ENCODE peak calls at places on chromosomes 5 and 9, in eight cellular contexts. P, H, Y, X, R, O, V and F are unnamed samples.
A peak's percentile ranks its signal among the peaks of the same experiment; 100 is the strongest.

GRCh38 chr5:157820593-157821252 is 38.2 kb downstream of the CLINT1 start:
- DNase-seq in P (peak; percentile 28), O (no peak), H (no peak), R (peak; percentile 55), X (no peak), Y (peak; percentile 12), V (peak; percentile 83), F (peak; percentile 25)

GRCh38 chr5:88675758-88676636 is 207.0 kb downstream of the MEF2C start:
- DNase-seq in H (no peak), R (no peak), X (no peak), V (peak; percentile 95), P (no peak), Y (no peak), O (no peak), F (peak; percentile 84)

GRCh38 chr5:133251296-133252132 is 199.7 kb downstream of the HSPA4 start:
- DNase-seq in V (no peak), Y (no peak), O (no peak), R (no peak), P (no peak), H (no peak), X (no peak), F (peak; percentile 18)

GRCh38 chr5:34698109-34698419 is 41.9 kb downstream of the RAI14 start:
- DNase-seq in Y (no peak), P (no peak), R (no peak), O (no peak), H (no peak), X (no peak), V (no peak), F (no peak)

GRCh38 chr9:81596671-81597426 is 92.5 kb downstream of the TLE1 start:
- DNase-seq in X (no peak), V (no peak), Y (no peak), H (no peak), P (no peak), R (no peak), O (no peak), F (peak; percentile 38)

GRCh38 chr9:117624106-117624505 is 80.1 kb upstream of the TLR4 start:
- DNase-seq in O (no peak), X (no peak), V (no peak), P (no peak), H (no peak), R (no peak), Y (no peak), F (no peak)

GRCh38 chr9:136404801-136405136 is 4.8 kb upstream of the SNAPC4 start:
- DNase-seq in P (no peak), X (no peak), R (no peak), O (no peak), Y (no peak), V (no peak), H (no peak), F (no peak)

GRCh38 chr5:137393196-137393993 is 105.7 kb downstream of the SPOCK1 start:
- DNase-seq in X (no peak), R (no peak), O (no peak), Y (no peak), P (no peak), H (no peak), V (no peak), F (no peak)

GRCh38 chr9:91682806-91683205 is 259.2 kb upstream of the NFIL3 start:
- DNase-seq in Y (no peak), R (no peak), H (no peak), V (no peak), P (no peak), X (no peak), O (no peak), F (no peak)

GRCh38 chr5:90233496-90233895 is 176.1 kb downstream of the CETN3 start:
- DNase-seq in Y (no peak), R (no peak), P (no peak), V (no peak), X (no peak), O (no peak), H (no peak), F (no peak)

GRCh38 chr5:81787843-81788242 is 36.9 kb upstream of the SSBP2 start:
- DNase-seq in P (peak; percentile 85), Y (peak; percentile 19), R (no peak), O (no peak), V (peak; percentile 80), X (peak; percentile 91), H (peak; percentile 17), F (peak; percentile 1)

GRCh38 chr9:82538634-82539033 is 524.3 kb downstream of the RASEF start:
- DNase-seq in V (no peak), R (no peak), X (no peak), Y (no peak), P (no peak), O (no peak), H (peak; percentile 16), F (peak; percentile 42)

GRCh38 chr9:33418090-33418489 is 15.7 kb upstream of the AQP7 start:
- DNase-seq in P (no peak), R (no peak), H (no peak), X (no peak), V (no peak), O (no peak), Y (no peak), F (no peak)

GRCh38 chr5:9774472-9775079 is 144.4 kb upstream of the TAS2R1 start:
- DNase-seq in H (no peak), P (no peak), O (no peak), V (no peak), R (no peak), X (no peak), Y (no peak), F (no peak)

GRCh38 chr5:52269853-52270252 is 517.9 kb upstream of the ITGA1 start:
- DNase-seq in V (no peak), X (no peak), R (no peak), H (no peak), O (no peak), Y (no peak), P (no peak), F (no peak)

GRCh38 chr5:90047113-90047512 is 362.4 kb downstream of the CETN3 start:
- DNase-seq in R (no peak), Y (no peak), H (no peak), X (no peak), O (no peak), V (no peak), P (no peak), F (no peak)

GRCh38 chr5:96476654-96477053 is 43.6 kb upstream of the PCSK1 start:
- DNase-seq in H (no peak), R (no peak), P (no peak), V (no peak), Y (peak; percentile 17), O (no peak), X (no peak), F (no peak)

GRCh38 chr9:136372561-136373299 is 739 bp downstream of the CARD9 start:
- DNase-seq in R (peak; percentile 72), V (peak; percentile 19), P (no peak), Y (peak; percentile 89), X (no peak), O (no peak), H (peak; percentile 60), F (no peak)

GRCh38 chr9:7121055-7121454 is 363.3 kb downstream of the KDM4C start:
- DNase-seq in X (no peak), R (no peak), V (no peak), P (no peak), Y (no peak), O (no peak), H (no peak), F (no peak)

GRCh38 chr9:6230037-6230778 is 14.6 kb downstream of the IL33 start:
- DNase-seq in Y (no peak), O (no peak), R (no peak), H (no peak), X (no peak), V (no peak), P (no peak), F (no peak)

GRCh38 chr5:102611312-102611711 is 112.5 kb upstream of the SLCO6A1 start:
- DNase-seq in R (no peak), H (no peak), X (no peak), O (no peak), Y (no peak), P (no peak), V (no peak), F (no peak)

GRCh38 chr9:133406039-133406438 is 11.8 kb downstream of the REXO4 start:
- DNase-seq in H (no peak), R (no peak), P (no peak), Y (no peak), O (no peak), V (no peak), X (no peak), F (no peak)

GRCh38 chr5:76351577-76351976 is 51.5 kb upstream of the IQGAP2 start:
- DNase-seq in V (peak; percentile 98), X (no peak), R (no peak), H (no peak), Y (no peak), P (no peak), O (no peak), F (no peak)

GRCh38 chr9:4984171-4984570 is 901 bp upstream of the JAK2 start:
- DNase-seq in X (no peak), O (no peak), H (peak; percentile 24), R (peak; percentile 56), V (no peak), P (no peak), Y (no peak), F (peak; percentile 69)

GRCh38 chr5:1726956-1727355 is 72.7 kb downstream of the MRPL36 start:
- DNase-seq in R (no peak), X (no peak), H (no peak), O (no peak), P (no peak), Y (no peak), V (no peak), F (no peak)

GRCh38 chr5:14678773-14679334 is 14.3 kb downstream of the OTULIN start:
- DNase-seq in O (no peak), R (no peak), V (no peak), X (no peak), H (no peak), Y (no peak), P (no peak), F (no peak)

GRCh38 chr5:158285771-158286170 is 426.8 kb upstream of the CLINT1 start:
- DNase-seq in O (no peak), Y (no peak), P (no peak), R (no peak), X (no peak), H (no peak), V (no peak), F (no peak)

GRCh38 chr9:8852301-8852864 is 1052.8 kb upstream of the DMAC1 start:
- DNase-seq in H (no peak), O (no peak), R (no peak), V (no peak), Y (no peak), P (no peak), X (no peak), F (no peak)